ENCODE peak calls at places on chromosomes 3 and 15, in nine cellular contexts. Z is SK-N-SH, D is Peyer's patch, N is body of pancreas, R is IMR-90, P is psoas muscle, H is upper lobe of right lung, F is tibial artery, I is esophagus squamous epithelium. C is an unnamed sample.

GRCh38 chr3:126476166-126476975 is 680 bp upstream of the ZXDC start:
- DNase-seq in Z (no peak), D (no peak), N (peak; percentile 69), R (peak; percentile 25), P (peak; percentile 85), H (peak; percentile 89), F (peak; percentile 86), I (peak; percentile 36), C (peak; percentile 83)

GRCh38 chr3:128906031-128906803 is 26.8 kb downstream of the ACAD9 start:
- DNase-seq in Z (no peak), D (no peak), N (no peak), R (no peak), P (no peak), H (no peak), F (no peak), I (no peak), C (no peak)

GRCh38 chr15:69090197-69090948 is 70.1 kb upstream of the GLCE start:
- DNase-seq in Z (peak; percentile 30), D (no peak), N (peak; percentile 39), R (peak; percentile 29), P (no peak), H (no peak), F (no peak), I (no peak), C (no peak)

GRCh38 chr3:31978553-31978952 is 2.5 kb downstream of the OSBPL10 start:
- DNase-seq in Z (no peak), D (no peak), N (no peak), R (no peak), P (no peak), H (no peak), F (no peak), I (no peak), C (no peak)

GRCh38 chr15:90160781-90161727 is 40.1 kb upstream of the SEMA4B start:
- DNase-seq in Z (no peak), D (no peak), N (peak; percentile 97), R (no peak), P (no peak), H (peak; percentile 75), F (no peak), I (no peak), C (peak; percentile 78)

GRCh38 chr3:161649900-161650484 is 153.4 kb downstream of the OTOL1 start:
- DNase-seq in Z (no peak), D (no peak), N (no peak), R (no peak), P (no peak), H (no peak), F (no peak), I (no peak), C (no peak)

GRCh38 chr3:14144423-14145075 is 19.7 kb downstream of the TMEM43 start:
- DNase-seq in Z (peak; percentile 78), D (peak; percentile 62), N (peak; percentile 77), R (peak; percentile 99), P (no peak), H (no peak), F (peak; percentile 89), I (peak; percentile 40), C (peak; percentile 69)

GRCh38 chr15:52789008-52789600 is 1.0 kb downstream of the ONECUT1 start:
- DNase-seq in Z (no peak), D (no peak), N (no peak), R (no peak), P (no peak), H (no peak), F (no peak), I (no peak), C (no peak)

GRCh38 chr3:183212565-183212964 is 40.5 kb upstream of the B3GNT5 start:
- DNase-seq in Z (no peak), D (no peak), N (no peak), R (no peak), P (no peak), H (no peak), F (no peak), I (no peak), C (no peak)

GRCh38 chr3:193848547-193848946 is 255.5 kb downstream of the OPA1 start:
- DNase-seq in Z (no peak), D (no peak), N (no peak), R (no peak), P (no peak), H (no peak), F (no peak), I (no peak), C (no peak)

GRCh38 chr3:196180346-196180745 is 30.9 kb downstream of the ZDHHC19 start:
- DNase-seq in Z (no peak), D (no peak), N (no peak), R (no peak), P (peak; percentile 10), H (no peak), F (no peak), I (no peak), C (peak; percentile 8)

GRCh38 chr3:42055291-42055690 is 35.9 kb upstream of the TRAK1 start:
- DNase-seq in Z (no peak), D (no peak), N (no peak), R (peak; percentile 85), P (no peak), H (no peak), F (no peak), I (no peak), C (no peak)
- H3K4me1 ChIP-seq in Z (no peaks in the 10 kb centered on the region), D (peaks cover 13% of the 10 kb centered on the region), N (peaks cover 32% of the 10 kb centered on the region), R (peaks cover 26% of the 10 kb centered on the region), P (peaks cover 60% of the 10 kb centered on the region), H (peaks cover 20% of the 10 kb centered on the region), F (peaks cover 71% of the 10 kb centered on the region), I (no peaks in the 10 kb centered on the region), C (peaks cover 44% of the 10 kb centered on the region)

DNA sequence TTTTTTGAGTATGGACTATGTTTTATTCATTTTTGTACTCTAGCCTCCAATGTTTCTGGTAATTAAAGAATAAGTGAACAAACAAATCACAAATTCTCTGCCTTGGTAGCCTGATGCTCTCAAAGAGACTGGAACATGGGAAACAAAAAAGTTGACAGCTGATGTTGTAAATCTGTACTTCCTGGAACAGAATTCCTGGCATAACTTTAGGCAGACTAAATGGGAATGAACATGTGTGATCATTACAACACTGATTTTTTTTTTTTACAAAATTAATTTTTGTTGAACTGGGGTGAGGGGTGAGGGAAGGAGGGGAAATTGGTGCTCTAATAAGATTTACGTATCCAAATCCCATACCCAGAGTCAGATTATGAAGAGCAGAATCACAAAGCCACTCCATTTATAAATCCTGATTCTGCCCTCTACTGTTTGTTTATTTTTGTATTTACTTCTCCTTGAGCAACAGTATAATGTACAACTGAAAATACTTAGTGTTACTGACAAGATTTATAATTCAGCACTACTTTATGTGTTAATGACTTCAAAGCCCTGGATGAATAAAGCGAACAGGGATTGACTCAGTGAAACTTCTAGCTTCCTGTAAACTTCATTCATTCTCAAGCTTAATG is 165.0 kb downstream of the FRMD5 start:
- DNase-seq in Z (no peak), D (no peak), N (no peak), R (peak; percentile 60), P (no peak), H (no peak), F (no peak), I (no peak), C (no peak)
- TF ChIP-seq CTCF in Z (no peak), D (no peak), N (no peak), R (no peak), P (no peak), H (no peak), F (no peak), I (no peak), C (no peak)

GRCh38 chr15:82642656-82643055 is 4.5 kb downstream of the CPEB1 start:
- DNase-seq in Z (no peak), D (no peak), N (no peak), R (no peak), P (no peak), H (no peak), F (no peak), I (no peak), C (no peak)

GRCh38 chr15:82647045-82647834 is at the start of gene CPEB1:
- DNase-seq in Z (peak; percentile 90), D (no peak), N (peak; percentile 62), R (peak; percentile 30), P (peak; percentile 78), H (no peak), F (peak; percentile 81), I (no peak), C (peak; percentile 51)

GRCh38 chr15:82641129-82641798 is 5.9 kb downstream of the CPEB1 start:
- DNase-seq in Z (no peak), D (no peak), N (peak; percentile 57), R (no peak), P (no peak), H (no peak), F (no peak), I (no peak), C (no peak)

GRCh38 chr15:82646250-82647044 is 716 bp downstream of the CPEB1 start:
- DNase-seq in Z (no peak), D (no peak), N (peak; percentile 69), R (no peak), P (peak; percentile 53), H (no peak), F (no peak), I (no peak), C (no peak)

DNA sequence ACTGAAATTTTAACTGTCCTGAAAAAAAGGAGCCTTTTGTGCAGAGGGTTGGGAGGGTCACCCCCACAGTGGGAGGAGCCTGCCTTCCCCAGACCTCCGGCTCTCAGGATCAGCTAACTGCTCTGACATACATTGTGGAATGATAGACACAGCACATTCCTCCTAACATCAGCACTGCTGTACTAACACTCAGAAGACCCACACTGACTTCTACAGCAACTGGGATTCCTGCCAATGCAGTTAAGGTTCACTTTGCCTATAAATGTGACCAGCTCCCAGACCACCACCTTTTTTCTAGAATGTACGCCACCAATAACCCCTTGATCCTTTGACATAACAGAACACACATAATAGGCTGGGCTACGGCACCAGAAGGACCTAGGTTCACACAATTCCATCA is 3.2 kb downstream of the CPEB1 start:
- DNase-seq in Z (no peak), D (no peak), N (no peak), R (no peak), P (no peak), H (no peak), F (no peak), I (no peak), C (no peak)
- H3K27me3 ChIP-seq in Z (no peaks in the 10 kb centered on the region), D (peaks cover 22% of the 10 kb centered on the region), N (no peaks in the 10 kb centered on the region), R (peaks cover 49% of the 10 kb centered on the region), P (peaks cover 20% of the 10 kb centered on the region), H (peaks cover 59% of the 10 kb centered on the region), F (peaks cover 41% of the 10 kb centered on the region), I (peaks cover 15% of the 10 kb centered on the region), C (peaks cover 71% of the 10 kb centered on the region)

GRCh38 chr3:125356140-125357026 is 18.7 kb downstream of the ZNF148 start:
- DNase-seq in Z (no peak), D (no peak), N (no peak), R (no peak), P (no peak), H (no peak), F (no peak), I (no peak), C (no peak)

GRCh38 chr3:125357032-125357658 is 18.0 kb downstream of the ZNF148 start:
- DNase-seq in Z (peak; percentile 79), D (peak; percentile 56), N (peak; percentile 67), R (peak; percentile 36), P (peak; percentile 74), H (peak; percentile 80), F (peak; percentile 78), I (no peak), C (peak; percentile 66)

GRCh38 chr3:125357837-125358236 is 17.3 kb downstream of the ZNF148 start:
- DNase-seq in Z (no peak), D (no peak), N (no peak), R (no peak), P (no peak), H (no peak), F (no peak), I (no peak), C (no peak)

GRCh38 chr3:125359700-125360099 is 15.4 kb downstream of the ZNF148 start:
- DNase-seq in Z (peak; percentile 23), D (no peak), N (peak; percentile 24), R (no peak), P (no peak), H (no peak), F (no peak), I (no peak), C (no peak)

GRCh38 chr3:125358923-125359322 is 16.2 kb downstream of the ZNF148 start:
- DNase-seq in Z (peak; percentile 20), D (no peak), N (no peak), R (no peak), P (no peak), H (no peak), F (no peak), I (no peak), C (no peak)
- H3K4me1 ChIP-seq in Z (peaks cover 4% of the 10 kb centered on the region), D (peaks cover 5% of the 10 kb centered on the region), N (peaks cover 43% of the 10 kb centered on the region), R (no peaks in the 10 kb centered on the region), P (peaks cover 34% of the 10 kb centered on the region), H (peaks cover 28% of the 10 kb centered on the region), F (peaks cover 40% of the 10 kb centered on the region), I (peaks cover 6% of the 10 kb centered on the region), C (peaks cover 22% of the 10 kb centered on the region)

C was measured in lower lobe of right lung.